ENCODE peak calls at places on chromosomes 12 and 14, in ten cellular contexts. X is choroid plexus epithelial cell, F is GM12865, A is fibroblast of lung, E is tibial artery, W is lung, S is uterus, Q is AG04450, B is fibroblast of pulmonary artery, I is PC-9. V is an unnamed sample.

GRCh38 chr14:68254669-68255527 is 435.3 kb downstream of the RAD51B start:
- DNase-seq in X (no peak), F (no peak), A (no peak), E (no peak), W (no peak), S (no peak), Q (no peak), B (no peak), I (no peak), V (no peak)

GRCh38 chr14:105053996-105054395 is 11.2 kb downstream of the GPR132 start:
- DNase-seq in X (no peak), F (no peak), A (no peak), E (no peak), W (no peak), S (no peak), Q (no peak), B (no peak), I (no peak), V (no peak)

GRCh38 chr12:1605129-1606020 is 11.0 kb upstream of the FBXL14 start:
- DNase-seq in X (peak), F (peak), A (peak), E (peak), W (peak), S (peak), Q (peak), B (peak), I (peak), V (no peak)

GRCh38 chr14:102043251-102044025 is 43.4 kb downstream of the HSP90AA1 start:
- DNase-seq in X (no peak), F (no peak), A (no peak), E (no peak), W (no peak), S (no peak), Q (no peak), B (no peak), I (no peak), V (no peak)

GRCh38 chr14:36070056-36071043 is 106.2 kb downstream of the PTCSC3 start:
- DNase-seq in X (peak), F (peak), A (peak), E (no peak), W (peak), S (no peak), Q (peak), B (peak), I (peak), V (no peak)

GRCh38 chr12:88579941-88580871 is at the start of gene KITLG:
- DNase-seq in X (peak), F (peak), A (peak), E (peak), W (peak), S (peak), Q (peak), B (peak), I (peak), V (no peak)

GRCh38 chr12:12608557-12608957 is 3.1 kb upstream of the CREBL2 start:
- DNase-seq in X (peak), F (peak), A (peak), E (no peak), W (no peak), S (no peak), Q (no peak), B (peak), I (peak), V (no peak)

GRCh38 chr12:3935078-3935477 is 61.9 kb upstream of the PARP11 start:
- DNase-seq in X (no peak), F (peak), A (no peak), E (no peak), W (no peak), S (no peak), Q (no peak), B (no peak), I (no peak), V (no peak)

GRCh38 chr14:21523203-21523602 is 2.9 kb downstream of the SALL2 start:
- DNase-seq in X (no peak), F (no peak), A (no peak), E (no peak), W (no peak), S (no peak), Q (no peak), B (no peak), I (no peak), V (no peak)

GRCh38 chr12:52372216-52373154 is 5.2 kb upstream of the KRT85 start:
- DNase-seq in X (peak), F (peak), A (peak), E (peak), W (peak), S (peak), Q (peak), B (peak), I (peak), V (no peak)

GRCh38 chr12:101933866-101934514 is 56.6 kb downstream of the DRAM1 start:
- DNase-seq in X (no peak), F (no peak), A (no peak), E (peak), W (no peak), S (no peak), Q (no peak), B (no peak), I (no peak), V (no peak)

GRCh38 chr14:91378945-91379932 is 38.4 kb downstream of the CCDC88C start:
- DNase-seq in X (no peak), F (no peak), A (no peak), E (no peak), W (no peak), S (no peak), Q (no peak), B (no peak), I (peak), V (no peak)

GRCh38 chr12:43057561-43057960 is 468.0 kb upstream of the PRICKLE1 start:
- DNase-seq in X (peak), F (no peak), A (peak), E (no peak), W (no peak), S (no peak), Q (no peak), B (peak), I (no peak), V (no peak)

GRCh38 chr12:97745406-97746101 is 282.9 kb downstream of the RMST start:
- DNase-seq in X (no peak), F (no peak), A (no peak), E (no peak), W (no peak), S (no peak), Q (no peak), B (no peak), I (no peak), V (no peak)

GRCh38 chr12:116771651-116772050 is 33.5 kb downstream of the RNFT2 start:
- DNase-seq in X (no peak), F (no peak), A (no peak), E (no peak), W (no peak), S (no peak), Q (no peak), B (no peak), I (no peak), V (no peak)

GRCh38 chr14:105013150-105013787 is 7.6 kb downstream of the CDCA4 start:
- DNase-seq in X (no peak), F (peak), A (no peak), E (peak), W (no peak), S (no peak), Q (no peak), B (no peak), I (no peak), V (no peak)

GRCh38 chr12:72268386-72268785 is 3.8 kb upstream of the TRHDE start:
- DNase-seq in X (no peak), F (no peak), A (peak), E (no peak), W (no peak), S (no peak), Q (no peak), B (no peak), I (no peak), V (no peak)

GRCh38 chr12:106086696-106087095 is 52.1 kb downstream of the NUAK1 start:
- DNase-seq in X (no peak), F (no peak), A (no peak), E (no peak), W (no peak), S (no peak), Q (no peak), B (no peak), I (no peak), V (no peak)

GRCh38 chr14:91380610-91381371 is 36.8 kb downstream of the CCDC88C start:
- DNase-seq in X (peak), F (no peak), A (peak), E (no peak), W (no peak), S (peak), Q (no peak), B (peak), I (no peak), V (no peak)

GRCh38 chr12:95351745-95352144 is 122.2 kb upstream of the METAP2 start:
- DNase-seq in X (peak), F (no peak), A (no peak), E (peak), W (no peak), S (no peak), Q (no peak), B (no peak), I (no peak), V (no peak)

GRCh38 chr12:129520736-129521135 is 383.1 kb downstream of the TMEM132D start:
- DNase-seq in X (peak), F (no peak), A (no peak), E (no peak), W (no peak), S (no peak), Q (no peak), B (no peak), I (no peak), V (no peak)

GRCh38 chr12:617304-617915 is 45.8 kb downstream of the NINJ2 start:
- DNase-seq in X (peak), F (no peak), A (peak), E (no peak), W (peak), S (no peak), Q (no peak), B (peak), I (peak), V (no peak)

GRCh38 chr12:127607146-127607725 is 659.7 kb upstream of the TMEM132C start:
- DNase-seq in X (no peak), F (no peak), A (no peak), E (no peak), W (no peak), S (no peak), Q (no peak), B (no peak), I (no peak), V (no peak)

GRCh38 chr14:32201196-32201815 is 539 bp upstream of the RNU6-7 start:
- DNase-seq in X (peak), F (peak), A (peak), E (peak), W (peak), S (peak), Q (no peak), B (peak), I (no peak), V (no peak)

GRCh38 chr12:2414810-2415567 is 362.2 kb downstream of the CACNA1C start:
- DNase-seq in X (no peak), F (no peak), A (no peak), E (peak), W (no peak), S (no peak), Q (no peak), B (no peak), I (no peak), V (no peak)

GRCh38 chr14:96184737-96185136 is 19.9 kb upstream of the BDKRB2 start:
- DNase-seq in X (no peak), F (no peak), A (peak), E (no peak), W (no peak), S (no peak), Q (no peak), B (peak), I (no peak), V (no peak)

GRCh38 chr14:72075649-72076334 is 143.6 kb downstream of the RGS6 start:
- DNase-seq in X (no peak), F (no peak), A (no peak), E (no peak), W (no peak), S (no peak), Q (no peak), B (no peak), I (no peak), V (no peak)

GRCh38 chr12:71360013-71360412 is 79.6 kb upstream of the LGR5 start:
- DNase-seq in X (no peak), F (no peak), A (no peak), E (no peak), W (no peak), S (no peak), Q (no peak), B (no peak), I (no peak), V (no peak)

GRCh38 chr12:14989790-14990189 is 16.9 kb downstream of the PDE6H start:
- DNase-seq in X (no peak), F (peak), A (no peak), E (no peak), W (no peak), S (no peak), Q (no peak), B (no peak), I (no peak), V (no peak)

GRCh38 chr12:7431993-7432685 is 11.8 kb downstream of the CD163L1 start:
- DNase-seq in X (no peak), F (no peak), A (no peak), E (no peak), W (no peak), S (no peak), Q (no peak), B (no peak), I (no peak), V (no peak)

GRCh38 chr14:85357120-85357519 is 172.8 kb upstream of the FLRT2 start:
- DNase-seq in X (no peak), F (no peak), A (no peak), E (no peak), W (no peak), S (no peak), Q (no peak), B (no peak), I (no peak), V (no peak)

GRCh38 chr14:91877376-91877775 is 10.0 kb upstream of the TC2N start:
- DNase-seq in X (no peak), F (no peak), A (no peak), E (no peak), W (no peak), S (no peak), Q (no peak), B (no peak), I (no peak), V (no peak)

GRCh38 chr14:54591461-54592245 is 24.7 kb downstream of the SAMD4A start:
- DNase-seq in X (no peak), F (no peak), A (no peak), E (no peak), W (no peak), S (no peak), Q (no peak), B (no peak), I (peak), V (no peak)

GRCh38 chr14:103683139-103683538 is 32.1 kb downstream of the XRCC3 start:
- DNase-seq in X (no peak), F (no peak), A (no peak), E (no peak), W (no peak), S (no peak), Q (no peak), B (no peak), I (no peak), V (no peak)

GRCh38 chr12:111100554-111100953 is 180.2 kb upstream of the MYL2 start:
- DNase-seq in X (no peak), F (no peak), A (no peak), E (no peak), W (no peak), S (no peak), Q (no peak), B (no peak), I (no peak), V (no peak)

GRCh38 chr14:35398095-35398584 is 6.4 kb downstream of the NFKBIA start:
- DNase-seq in X (no peak), F (peak), A (no peak), E (no peak), W (no peak), S (no peak), Q (no peak), B (peak), I (no peak), V (no peak)

GRCh38 chr12:91722072-91722471 is 423.6 kb downstream of the BTG1 start:
- DNase-seq in X (peak), F (peak), A (no peak), E (no peak), W (no peak), S (no peak), Q (no peak), B (no peak), I (no peak), V (no peak)

GRCh38 chr14:54901380-54902142 is 1.1 kb downstream of the GCH1 start:
- DNase-seq in X (peak), F (peak), A (no peak), E (no peak), W (no peak), S (no peak), Q (no peak), B (no peak), I (peak), V (no peak)

GRCh38 chr14:104389326-104390220 is 190.0 kb upstream of the C14orf180 start:
- DNase-seq in X (no peak), F (peak), A (no peak), E (no peak), W (no peak), S (no peak), Q (no peak), B (no peak), I (no peak), V (no peak)

GRCh38 chr12:56631790-56632700 is 1.9 kb upstream of the BAZ2A start:
- DNase-seq in X (peak), F (peak), A (peak), E (peak), W (peak), S (peak), Q (no peak), B (peak), I (peak), V (peak)
- H3K4me3 ChIP-seq in X (peak), F (peak), A (peak), E (peak), W (no peak), S (no peak), Q (peak), B (peak), I (peak), V (peak)

DNA sequence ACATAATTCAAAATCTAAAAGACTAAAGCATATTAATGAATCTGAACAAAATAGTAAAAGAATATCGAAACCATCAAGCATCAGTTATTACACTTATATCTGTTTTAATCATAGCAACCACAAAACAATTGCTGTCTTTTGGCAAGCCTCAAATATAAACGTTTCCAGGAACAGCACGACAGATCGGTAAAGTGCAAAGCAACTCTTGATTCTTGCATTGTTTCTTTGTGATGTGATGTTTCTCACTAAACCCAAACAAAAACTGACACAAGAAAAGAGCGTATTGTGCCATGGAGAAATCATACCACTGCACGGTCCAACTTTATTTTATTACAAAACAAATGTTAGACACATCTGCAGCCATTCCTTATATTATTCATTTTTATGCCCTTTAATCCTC is 9.2 kb upstream of the MYF6 start:
- DNase-seq in X (no peak), F (no peak), A (no peak), E (no peak), W (no peak), S (no peak), Q (no peak), B (no peak), I (no peak), V (no peak)
- H3K4me3 ChIP-seq in X (no peak), F (no peak), A (no peak), E (no peak), W (no peak), S (no peak), Q (no peak), B (no peak), I (no peak), V (no peak)

DNA sequence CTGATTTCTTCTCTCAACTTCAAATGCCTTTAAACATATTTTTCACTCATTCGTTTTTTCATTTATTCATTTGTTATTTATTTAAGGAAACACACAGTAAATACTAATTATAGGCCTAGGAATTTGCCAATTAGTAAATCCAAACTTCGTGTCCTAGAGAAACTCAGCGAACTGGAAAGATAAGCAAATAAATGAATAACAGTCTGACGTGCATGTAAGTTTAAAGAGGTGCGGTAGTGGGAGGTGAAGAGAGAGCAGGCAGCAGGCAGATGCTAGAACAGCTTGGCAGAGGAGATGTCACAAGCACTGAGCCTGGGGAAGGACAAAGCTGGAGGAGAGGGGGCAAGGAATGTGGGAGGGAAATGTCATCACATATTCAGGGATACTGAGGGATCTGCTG is 228.2 kb downstream of the DPY19L2 start:
- DNase-seq in X (peak), F (no peak), A (no peak), E (no peak), W (no peak), S (no peak), Q (no peak), B (no peak), I (no peak), V (no peak)
- H3K4me3 ChIP-seq in X (no peak), F (no peak), A (no peak), E (no peak), W (no peak), S (no peak), Q (no peak), B (no peak), I (no peak), V (no peak)

GRCh38 chr12:124442281-124442680 is 125.1 kb downstream of the NCOR2 start:
- DNase-seq in X (no peak), F (no peak), A (no peak), E (no peak), W (no peak), S (no peak), Q (no peak), B (no peak), I (no peak), V (no peak)

GRCh38 chr12:124442772-124443445 is 124.5 kb downstream of the NCOR2 start:
- DNase-seq in X (no peak), F (no peak), A (no peak), E (no peak), W (no peak), S (peak), Q (no peak), B (peak), I (no peak), V (no peak)

GRCh38 chr12:124440841-124441381 is 126.5 kb downstream of the NCOR2 start:
- DNase-seq in X (peak), F (no peak), A (no peak), E (no peak), W (no peak), S (no peak), Q (no peak), B (peak), I (peak), V (no peak)

GRCh38 chr12:124440031-124440626 is 127.3 kb downstream of the NCOR2 start:
- DNase-seq in X (no peak), F (no peak), A (no peak), E (no peak), W (no peak), S (no peak), Q (no peak), B (no peak), I (no peak), V (no peak)

GRCh38 chr12:124441443-124442190 is 125.8 kb downstream of the NCOR2 start:
- DNase-seq in X (peak), F (no peak), A (peak), E (no peak), W (no peak), S (no peak), Q (peak), B (peak), I (peak), V (no peak)
- H3K4me3 ChIP-seq in X (no peak), F (no peak), A (peak), E (no peak), W (no peak), S (no peak), Q (no peak), B (no peak), I (peak), V (no peak)

GRCh38 chr12:54587315-54587821 is 1.1 kb downstream of the PPP1R1A start:
- DNase-seq in X (no peak), F (no peak), A (no peak), E (peak), W (no peak), S (peak), Q (no peak), B (no peak), I (no peak), V (no peak)
- H3K4me3 ChIP-seq in X (no peak), F (no peak), A (no peak), E (peak), W (no peak), S (no peak), Q (no peak), B (no peak), I (no peak), V (no peak)

GRCh38 chr14:23174266-23174665 is 9.2 kb downstream of the SLC7A8 start:
- DNase-seq in X (peak), F (no peak), A (peak), E (no peak), W (no peak), S (no peak), Q (no peak), B (peak), I (no peak), V (no peak)
- H3K4me3 ChIP-seq in X (no peak), F (no peak), A (no peak), E (no peak), W (no peak), S (no peak), Q (no peak), B (no peak), I (no peak), V (no peak)

DNA sequence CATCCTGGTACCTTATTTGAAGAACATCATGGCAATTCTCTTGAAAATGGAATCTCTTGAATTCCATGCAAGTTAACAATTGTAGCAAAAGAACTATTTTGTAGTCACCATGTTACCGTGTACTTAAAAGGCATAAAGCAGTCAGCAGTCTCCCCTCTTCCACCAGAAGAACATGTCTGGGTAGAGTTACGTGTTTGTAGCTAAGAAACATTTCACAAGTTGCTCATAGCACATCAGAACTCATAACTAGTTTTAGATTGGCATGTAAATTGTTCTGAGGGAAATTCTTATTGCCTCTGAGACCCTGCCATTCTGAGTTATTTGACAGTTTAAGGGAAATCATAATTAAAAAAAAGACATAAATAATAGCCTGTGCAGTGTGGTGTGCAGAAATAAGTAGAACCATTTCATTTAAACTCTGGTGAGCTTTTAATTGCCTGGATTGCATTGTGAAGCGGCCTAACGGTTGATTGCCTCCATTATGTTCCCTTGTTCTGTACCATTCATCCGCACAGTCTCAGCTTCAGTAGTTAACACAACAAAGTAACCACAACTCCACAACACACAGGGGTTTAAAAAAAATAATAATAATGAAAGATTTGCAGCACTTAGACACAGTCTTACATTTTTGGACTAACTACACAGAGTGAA is 2.6 kb downstream of the LMO3 start:
- DNase-seq in X (no peak), F (no peak), A (no peak), E (no peak), W (no peak), S (no peak), Q (no peak), B (no peak), I (no peak), V (no peak)
- H3K4me3 ChIP-seq in X (no peak), F (no peak), A (no peak), E (no peak), W (no peak), S (no peak), Q (no peak), B (peak), I (no peak), V (no peak)

V was measured in GM12864.